ENCODE peak calls at places on chromosomes 16 and 17, in ten cellular contexts. F, X, M, G, T, A, I, B, K and Q are unnamed samples.

GRCh38 chr17:73093286-73093685 is 798 bp upstream of the SLC39A11 start:
- DNase-seq in F (no peak), X (no peak), M (no peak), G (no peak), T (no peak), A (no peak), I (no peak), B (no peak), K (no peak), Q (no peak)

GRCh38 chr16:87645802-87646201 is 43.5 kb downstream of the JPH3 start:
- DNase-seq in F (no peak), X (no peak), M (no peak), G (no peak), T (no peak), A (no peak), I (no peak), B (no peak), K (no peak), Q (no peak)

GRCh38 chr17:33014751-33015150 is 23.1 kb downstream of the SPACA3 start:
- DNase-seq in F (no peak), X (no peak), M (no peak), G (no peak), T (no peak), A (no peak), I (no peak), B (no peak), K (no peak), Q (no peak)

GRCh38 chr17:67594115-67594878 is 123.4 kb upstream of the NOL11 start:
- DNase-seq in F (no peak), X (no peak), M (no peak), G (no peak), T (no peak), A (no peak), I (no peak), B (no peak), K (no peak), Q (no peak)

GRCh38 chr16:58046054-58046881 is 20.7 kb downstream of the MMP15 start:
- DNase-seq in F (no peak), X (no peak), M (no peak), G (no peak), T (no peak), A (no peak), I (no peak), B (no peak), K (no peak), Q (no peak)

GRCh38 chr16:23378256-23378655 is 74.7 kb downstream of the COG7 start:
- DNase-seq in F (no peak), X (no peak), M (no peak), G (no peak), T (no peak), A (no peak), I (no peak), B (no peak), K (no peak), Q (no peak)

GRCh38 chr16:83215417-83216001 is 588.7 kb downstream of the CDH13 start:
- DNase-seq in F (peak), X (peak), M (no peak), G (peak), T (peak), A (no peak), I (no peak), B (no peak), K (no peak), Q (peak)

GRCh38 chr16:48961546-48961945 is 320.1 kb downstream of the CBLN1 start:
- DNase-seq in F (no peak), X (no peak), M (no peak), G (no peak), T (no peak), A (peak), I (no peak), B (no peak), K (no peak), Q (no peak)

GRCh38 chr17:35322749-35323148 is 50.7 kb downstream of the SLFN11 start:
- DNase-seq in F (no peak), X (no peak), M (no peak), G (no peak), T (no peak), A (no peak), I (no peak), B (no peak), K (no peak), Q (no peak)

GRCh38 chr17:17837380-17837821 is 615 bp upstream of the SREBF1 start:
- DNase-seq in F (no peak), X (no peak), M (no peak), G (no peak), T (no peak), A (peak), I (no peak), B (no peak), K (peak), Q (peak)

GRCh38 chr17:80212109-80212508 is 8.0 kb downstream of the SGSH start:
- DNase-seq in F (no peak), X (no peak), M (no peak), G (no peak), T (no peak), A (no peak), I (no peak), B (no peak), K (no peak), Q (no peak)

GRCh38 chr17:65564793-65565192 is 3.3 kb upstream of the AXIN2 start:
- DNase-seq in F (no peak), X (peak), M (peak), G (no peak), T (no peak), A (peak), I (peak), B (no peak), K (no peak), Q (peak)

GRCh38 chr16:70627696-70628095 is 18.7 kb upstream of the IL34 start:
- DNase-seq in F (no peak), X (no peak), M (no peak), G (no peak), T (no peak), A (no peak), I (no peak), B (no peak), K (no peak), Q (no peak)

GRCh38 chr16:50879873-50880695 is 138.2 kb downstream of the CYLD start:
- DNase-seq in F (no peak), X (peak), M (no peak), G (no peak), T (no peak), A (peak), I (peak), B (no peak), K (no peak), Q (peak)

GRCh38 chr17:81381632-81382577 is 13.4 kb upstream of the BAHCC1 start:
- DNase-seq in F (no peak), X (no peak), M (no peak), G (no peak), T (no peak), A (no peak), I (no peak), B (no peak), K (no peak), Q (no peak)

GRCh38 chr17:68942389-68942788 is 12.8 kb downstream of the ABCA8 start:
- DNase-seq in F (no peak), X (no peak), M (no peak), G (no peak), T (no peak), A (no peak), I (no peak), B (no peak), K (no peak), Q (no peak)

GRCh38 chr16:79213214-79213613 is 387.3 kb downstream of the MAF start:
- DNase-seq in F (no peak), X (no peak), M (peak), G (no peak), T (no peak), A (no peak), I (no peak), B (no peak), K (no peak), Q (no peak)

GRCh38 chr17:57530508-57530907 is 214.6 kb downstream of the CCDC182 start:
- DNase-seq in F (no peak), X (no peak), M (no peak), G (no peak), T (no peak), A (peak), I (no peak), B (no peak), K (peak), Q (no peak)

GRCh38 chr16:500699-501098 is 26.8 kb upstream of the CAPN15 start:
- DNase-seq in F (no peak), X (no peak), M (no peak), G (no peak), T (no peak), A (no peak), I (no peak), B (no peak), K (no peak), Q (no peak)

GRCh38 chr16:2855536-2855935 is 2.4 kb downstream of the PRSS22 start:
- DNase-seq in F (no peak), X (no peak), M (no peak), G (no peak), T (no peak), A (no peak), I (no peak), B (no peak), K (no peak), Q (no peak)

GRCh38 chr16:30567991-30568638 is 3.4 kb downstream of the ZNF688 start:
- DNase-seq in F (no peak), X (no peak), M (no peak), G (no peak), T (no peak), A (peak), I (no peak), B (peak), K (peak), Q (no peak)

GRCh38 chr16:24919536-24919935 is 73.8 kb downstream of the SLC5A11 start:
- DNase-seq in F (no peak), X (no peak), M (no peak), G (no peak), T (no peak), A (no peak), I (no peak), B (no peak), K (no peak), Q (no peak)

GRCh38 chr17:6064855-6065254 is 5.3 kb upstream of the WSCD1 start:
- DNase-seq in F (no peak), X (no peak), M (no peak), G (no peak), T (no peak), A (no peak), I (no peak), B (no peak), K (no peak), Q (no peak)

GRCh38 chr16:47958726-47959125 is 197.1 kb downstream of the ABCC12 start:
- DNase-seq in F (no peak), X (no peak), M (no peak), G (no peak), T (no peak), A (no peak), I (no peak), B (no peak), K (no peak), Q (no peak)

GRCh38 chr17:67068999-67069398 is 24.6 kb downstream of the CACNG1 start:
- DNase-seq in F (no peak), X (no peak), M (no peak), G (no peak), T (no peak), A (no peak), I (peak), B (no peak), K (peak), Q (no peak)

GRCh38 chr16:57900796-57901479 is 70.0 kb downstream of the CNGB1 start:
- DNase-seq in F (no peak), X (no peak), M (no peak), G (no peak), T (no peak), A (no peak), I (no peak), B (no peak), K (no peak), Q (no peak)

GRCh38 chr16:57530531-57531252 is 5.7 kb downstream of the CCDC102A start:
- DNase-seq in F (no peak), X (no peak), M (no peak), G (no peak), T (no peak), A (no peak), I (no peak), B (no peak), K (no peak), Q (no peak)

GRCh38 chr16:17930280-17930679 is 406.3 kb downstream of the NPIPA8 start:
- DNase-seq in F (no peak), X (no peak), M (no peak), G (no peak), T (no peak), A (no peak), I (no peak), B (no peak), K (no peak), Q (no peak)

GRCh38 chr16:52561910-52562741 is 15.2 kb upstream of the TOX3 start:
- DNase-seq in F (no peak), X (no peak), M (no peak), G (no peak), T (no peak), A (no peak), I (peak), B (no peak), K (no peak), Q (no peak)

GRCh38 chr16:20865420-20866126 is 34.6 kb downstream of the DCUN1D3 start:
- DNase-seq in F (peak), X (no peak), M (no peak), G (no peak), T (no peak), A (peak), I (no peak), B (no peak), K (peak), Q (no peak)

GRCh38 chr17:72726936-72727335 is 365.6 kb downstream of the SLC39A11 start:
- DNase-seq in F (no peak), X (no peak), M (no peak), G (no peak), T (no peak), A (peak), I (peak), B (no peak), K (no peak), Q (no peak)

GRCh38 chr16:13307255-13307654 is 405.9 kb downstream of the SHISA9 start:
- DNase-seq in F (no peak), X (no peak), M (no peak), G (no peak), T (no peak), A (peak), I (no peak), B (peak), K (peak), Q (no peak)

GRCh38 chr16:73042807-73043206 is 5.1 kb downstream of the ZFHX3 start:
- DNase-seq in F (no peak), X (no peak), M (no peak), G (no peak), T (no peak), A (no peak), I (no peak), B (no peak), K (no peak), Q (no peak)

GRCh38 chr16:27083861-27084261 is 17.1 kb downstream of the C16orf82 start:
- DNase-seq in F (no peak), X (peak), M (no peak), G (no peak), T (no peak), A (no peak), I (no peak), B (no peak), K (no peak), Q (peak)

GRCh38 chr16:12271006-12271405 is 294.5 kb downstream of the SNX29 start:
- DNase-seq in F (peak), X (peak), M (peak), G (no peak), T (no peak), A (peak), I (peak), B (no peak), K (peak), Q (peak)

GRCh38 chr16:6209355-6209930 is 1111.8 kb upstream of the EEF2KMT start:
- DNase-seq in F (no peak), X (no peak), M (no peak), G (no peak), T (no peak), A (no peak), I (no peak), B (no peak), K (no peak), Q (no peak)